ENCODE peak calls at places on chromosomes 2 and 18, in nine cellular contexts. P is activated T-cell treated with anti-CD3 and anti-CD28 coated beads, Interleukin-2, amount 50 U/mL, for 72 hours; T is AG04450; D is immature natural killer cell; L is kidney glomerular epithelial cell; M is breast epithelium; X is NCI-H1048; O is NCI-H2029; I is NCI-H1092 treated with DMSO at 0.1 percent for 48 hours. H is an unnamed sample.

GRCh38 chr2:215362562-215362904 is 50.7 kb downstream of the ATIC start:
- DNase-seq in P (no peak), T (no peak), M (no peak), D (no peak), L (no peak), O (no peak), I (no peak), X (no peak), H (no peak)

GRCh38 chr18:76452357-76452756 is 42.7 kb downstream of the ZNF516 start:
- DNase-seq in X (no peak), D (no peak), I (peak; percentile 59), L (no peak), T (no peak), P (no peak), M (no peak), O (no peak), H (no peak)

GRCh38 chr2:62343636-62344349 is 147.9 kb downstream of the B3GNT2 start:
- DNase-seq in I (peak; percentile 16), L (no peak), O (no peak), T (no peak), P (no peak), M (no peak), X (peak; percentile 75), D (no peak), H (no peak)

GRCh38 chr18:11512096-11513030 is 97.0 kb upstream of the SLC35G4 start:
- DNase-seq in X (no peak), O (no peak), T (no peak), M (no peak), P (no peak), I (no peak), D (no peak), L (no peak), H (peak; percentile 59)

GRCh38 chr2:44130441-44130840 is 38.2 kb upstream of the PPM1B start:
- DNase-seq in M (no peak), X (no peak), D (no peak), T (peak; percentile 13), P (no peak), I (no peak), O (no peak), L (peak; percentile 21), H (no peak)

GRCh38 chr2:134657650-134658250 is 61.0 kb downstream of the TMEM163 start:
- DNase-seq in D (peak; percentile 34), P (peak; percentile 23), O (no peak), X (no peak), L (no peak), M (no peak), I (no peak), T (no peak), H (peak; percentile 14)

GRCh38 chr2:85096616-85097015 is 36.6 kb upstream of the TCF7L1 start:
- DNase-seq in T (no peak), I (no peak), D (no peak), M (no peak), L (no peak), O (no peak), X (no peak), P (no peak), H (no peak)

GRCh38 chr18:61677435-61677830 is 215.4 kb downstream of the RNF152 start:
- DNase-seq in L (no peak), D (no peak), I (no peak), T (no peak), X (no peak), P (no peak), O (no peak), M (no peak), H (no peak)

GRCh38 chr18:9017170-9017899 is 85.2 kb upstream of the NDUFV2 start:
- DNase-seq in I (no peak), D (peak; percentile 5), P (peak; percentile 89), X (no peak), M (peak; percentile 47), T (peak; percentile 68), L (peak; percentile 60), O (no peak), H (peak; percentile 85)

GRCh38 chr2:118865106-118865505 is 17.7 kb upstream of the EN1 start:
- DNase-seq in D (no peak), T (no peak), M (no peak), P (no peak), L (peak; percentile 59), O (peak; percentile 1), I (peak; percentile 19), X (no peak), H (peak; percentile 48)

GRCh38 chr2:164739966-164740365 is 101.7 kb downstream of the COBLL1 start:
- DNase-seq in M (no peak), I (no peak), P (no peak), O (no peak), L (peak; percentile 23), T (no peak), X (no peak), D (no peak), H (no peak)

GRCh38 chr2:35598310-35598709 is 757.3 kb upstream of the CRIM1 start:
- DNase-seq in M (no peak), X (no peak), L (no peak), P (no peak), I (no peak), T (no peak), D (no peak), O (no peak), H (no peak)

GRCh38 chr2:3488768-3489448 is 30.4 kb downstream of the ADI1 start:
- DNase-seq in I (no peak), P (no peak), M (no peak), D (no peak), X (no peak), L (peak; percentile 8), O (no peak), T (no peak), H (no peak)

GRCh38 chr2:227363756-227364155 is 15.3 kb downstream of the TM4SF20 start:
- DNase-seq in D (no peak), O (no peak), L (no peak), P (no peak), M (no peak), X (no peak), I (no peak), T (no peak), H (no peak)

GRCh38 chr18:51767293-51767692 is 569.8 kb upstream of the MEX3C start:
- DNase-seq in P (no peak), O (no peak), I (no peak), M (no peak), L (no peak), T (no peak), D (no peak), X (no peak), H (peak; percentile 80)

GRCh38 chr2:150162241-150162942 is 325.1 kb downstream of the RND3 start:
- DNase-seq in D (no peak), X (no peak), I (no peak), M (no peak), O (no peak), T (no peak), P (no peak), L (no peak), H (no peak)

GRCh38 chr2:55401124-55401523 is 18.5 kb downstream of the CCDC88A start:
- DNase-seq in T (no peak), I (no peak), O (no peak), D (no peak), P (no peak), L (no peak), X (no peak), M (no peak), H (no peak)

GRCh38 chr2:128455710-128456050 is 137.0 kb upstream of the HS6ST1 start:
- DNase-seq in T (no peak), O (no peak), D (no peak), P (no peak), I (no peak), M (no peak), L (no peak), X (no peak), H (no peak)

H was measured in RPMI8226.